ENCODE peak calls at places on chromosomes 3 and 15, in six cellular contexts. O is activated CD8-positive, alpha-beta memory T cell treated with anti-CD3 and anti-CD28 coated beads for 48 hours; C is effector CD4-positive, alpha-beta T cell; S is T-cell; X is stimulated activated CD8-positive, alpha-beta memory T cell treated with anti-CD3 and anti-CD28 coated beads, Interleukin-15, amount 100 ng/mL, for 24 hours; E is activated CD4-positive, alpha-beta T cell treated with anti-CD3 and anti-CD28 coated beads, Interleukin-2, amount 50 U/mL, for 1 hour. I is an unnamed sample.

GRCh38 chr3:55555866-55556621 is 68.9 kb upstream of the WNT5A start:
- DNase-seq in O (no peak), C (no peak), S (no peak), X (no peak), E (no peak), I (no peak)

GRCh38 chr3:59210260-59210659 is 160.4 kb upstream of the CFAP20DC start:
- DNase-seq in O (no peak), C (no peak), S (no peak), X (no peak), E (no peak), I (no peak)

GRCh38 chr3:186331043-186331442 is 31.0 kb downstream of the DGKG start:
- DNase-seq in O (no peak), C (no peak), S (no peak), X (no peak), E (no peak), I (no peak)

GRCh38 chr3:185824467-185825378 is at the start of gene IGF2BP2:
- DNase-seq in O (no peak), C (peak), S (peak), X (no peak), E (peak), I (peak)

GRCh38 chr3:42662037-42662812 is 8.7 kb downstream of the ZBTB47 start:
- DNase-seq in O (no peak), C (no peak), S (no peak), X (no peak), E (no peak), I (no peak)

GRCh38 chr15:41105348-41106334 is 10.4 kb downstream of the INO80 start:
- DNase-seq in O (no peak), C (no peak), S (no peak), X (no peak), E (no peak), I (no peak)

GRCh38 chr3:58534592-58535494 is 2.1 kb downstream of the ACOX2 start:
- DNase-seq in O (no peak), C (no peak), S (no peak), X (no peak), E (no peak), I (no peak)

GRCh38 chr3:158094235-158094916 is 11.8 kb downstream of the SHOX2 start:
- DNase-seq in O (no peak), C (no peak), S (no peak), X (no peak), E (no peak), I (no peak)

GRCh38 chr3:31077021-31077601 is 182.7 kb upstream of the GADL1 start:
- DNase-seq in O (no peak), C (no peak), S (no peak), X (no peak), E (no peak), I (peak)

GRCh38 chr3:177069514-177070329 is 127.6 kb downstream of the TBL1XR1 start:
- DNase-seq in O (no peak), C (no peak), S (no peak), X (no peak), E (no peak), I (no peak)

GRCh38 chr15:44633603-44634002 is 29.9 kb downstream of the SPG11 start:
- DNase-seq in O (no peak), C (no peak), S (no peak), X (no peak), E (no peak), I (no peak)

GRCh38 chr15:76235186-76235826 is 76.0 kb downstream of the ETFA start:
- DNase-seq in O (no peak), C (no peak), S (no peak), X (no peak), E (no peak), I (no peak)

GRCh38 chr15:60407406-60407805 is 9.6 kb upstream of the ANXA2 start:
- DNase-seq in O (no peak), C (no peak), S (no peak), X (no peak), E (no peak), I (no peak)

GRCh38 chr3:12822725-12823373 is 18.5 kb downstream of the RPL32 start:
- DNase-seq in O (no peak), C (no peak), S (no peak), X (no peak), E (no peak), I (no peak)

GRCh38 chr3:129553771-129554170 is 10.8 kb downstream of the H1-8 start:
- DNase-seq in O (no peak), C (no peak), S (no peak), X (no peak), E (no peak), I (no peak)

GRCh38 chr3:127908202-127908601 is 6.8 kb upstream of the KBTBD12 start:
- DNase-seq in O (no peak), C (no peak), S (no peak), X (no peak), E (no peak), I (no peak)

GRCh38 chr15:71291723-71292122 is 176.5 kb downstream of the THSD4 start:
- DNase-seq in O (no peak), C (no peak), S (no peak), X (no peak), E (no peak), I (peak)

GRCh38 chr3:194893121-194893979 is 207.7 kb downstream of the FAM43A start:
- DNase-seq in O (no peak), C (no peak), S (no peak), X (no peak), E (no peak), I (no peak)

GRCh38 chr3:192885374-192885773 is 32.3 kb downstream of the MB21D2 start:
- DNase-seq in O (no peak), C (no peak), S (no peak), X (no peak), E (no peak), I (no peak)

GRCh38 chr15:80618666-80619481 is 76.2 kb upstream of the ABHD17C start:
- DNase-seq in O (no peak), C (no peak), S (no peak), X (no peak), E (no peak), I (no peak)

GRCh38 chr3:14879161-14879888 is 60.6 kb downstream of the FGD5 start:
- DNase-seq in O (no peak), C (no peak), S (peak), X (no peak), E (peak), I (no peak)

GRCh38 chr3:172622916-172623700 is 87.8 kb downstream of the NCEH1 start:
- DNase-seq in O (no peak), C (peak), S (peak), X (no peak), E (peak), I (no peak)

GRCh38 chr15:58212909-58213526 is 74.8 kb downstream of the AQP9 start:
- DNase-seq in O (no peak), C (no peak), S (no peak), X (no peak), E (no peak), I (no peak)

I was measured in activated T-helper 2 cell treated with anti-CD3 and anti-CD28 coated beads, Interferon-gamma antibody, Interleukin-2, Interleukin-4, amounts not matched to agents 10 μg/mL and 5 μg/mL and 100 μg/mL, durations not matched to agents 14 hours and 24 hours and 36 hours.